ENCODE peak calls at places on chromosomes 7 and 10, in nine cellular contexts. B is GM13976, R is cardiac fibroblast, V is breast epithelium, E is lower lobe of right lung, H is adrenal gland, D is choroid plexus epithelial cell, W is spleen, G is vagina. M is an unnamed sample.

GRCh38 chr10:92241158-92241500 is 49.7 kb downstream of the CPEB3 start:
- DNase-seq in H (peak; percentile 45), W (no peak), D (peak; percentile 53), G (no peak), E (no peak), B (no peak), R (no peak), V (no peak), M (peak; percentile 19)

GRCh38 chr10:104350146-104350635 is 3.4 kb upstream of the CFAP58 start:
- DNase-seq in E (no peak), W (no peak), B (peak; percentile 50), G (no peak), V (no peak), R (peak; percentile 86), H (no peak), D (peak; percentile 89), M (peak; percentile 48)

GRCh38 chr10:70956029-70956759 is 67.8 kb upstream of the PCBD1 start:
- DNase-seq in E (no peak), B (no peak), D (no peak), G (no peak), H (no peak), R (no peak), W (peak; percentile 24), V (no peak), M (no peak)

GRCh38 chr7:139821349-139822115 is 7.5 kb upstream of the TBXAS1 start:
- DNase-seq in G (peak; percentile 49), V (no peak), B (no peak), H (no peak), R (no peak), D (no peak), E (no peak), W (no peak), M (no peak)

GRCh38 chr7:146201945-146202344 is 85.3 kb downstream of the CNTNAP2 start:
- DNase-seq in R (no peak), W (no peak), B (no peak), E (no peak), H (no peak), D (no peak), G (no peak), V (no peak), M (no peak)

GRCh38 chr10:13067431-13067830 is 32.5 kb upstream of the OPTN start:
- DNase-seq in B (no peak), G (no peak), D (no peak), R (no peak), H (no peak), V (no peak), E (no peak), W (no peak), M (no peak)

GRCh38 chr7:121113288-121113687 is 124.8 kb downstream of the CPED1 start:
- DNase-seq in D (peak; percentile 71), R (no peak), W (no peak), G (no peak), E (no peak), H (no peak), V (no peak), B (no peak), M (no peak)

GRCh38 chr10:35843524-35844171 is 201.6 kb upstream of the FZD8 start:
- DNase-seq in B (no peak), W (peak; percentile 83), H (peak; percentile 26), R (peak; percentile 32), D (peak; percentile 82), E (no peak), G (no peak), V (no peak), M (no peak)

GRCh38 chr10:67772151-67772550 is 65.8 kb downstream of the DNAJC12 start:
- DNase-seq in H (no peak), G (no peak), B (no peak), E (no peak), W (no peak), R (no peak), D (no peak), V (no peak), M (no peak)

GRCh38 chr10:87652261-87652660 is 7.4 kb upstream of the PAPSS2 start:
- DNase-seq in E (no peak), G (no peak), R (no peak), V (no peak), D (no peak), B (no peak), W (no peak), H (no peak), M (no peak)

DNA sequence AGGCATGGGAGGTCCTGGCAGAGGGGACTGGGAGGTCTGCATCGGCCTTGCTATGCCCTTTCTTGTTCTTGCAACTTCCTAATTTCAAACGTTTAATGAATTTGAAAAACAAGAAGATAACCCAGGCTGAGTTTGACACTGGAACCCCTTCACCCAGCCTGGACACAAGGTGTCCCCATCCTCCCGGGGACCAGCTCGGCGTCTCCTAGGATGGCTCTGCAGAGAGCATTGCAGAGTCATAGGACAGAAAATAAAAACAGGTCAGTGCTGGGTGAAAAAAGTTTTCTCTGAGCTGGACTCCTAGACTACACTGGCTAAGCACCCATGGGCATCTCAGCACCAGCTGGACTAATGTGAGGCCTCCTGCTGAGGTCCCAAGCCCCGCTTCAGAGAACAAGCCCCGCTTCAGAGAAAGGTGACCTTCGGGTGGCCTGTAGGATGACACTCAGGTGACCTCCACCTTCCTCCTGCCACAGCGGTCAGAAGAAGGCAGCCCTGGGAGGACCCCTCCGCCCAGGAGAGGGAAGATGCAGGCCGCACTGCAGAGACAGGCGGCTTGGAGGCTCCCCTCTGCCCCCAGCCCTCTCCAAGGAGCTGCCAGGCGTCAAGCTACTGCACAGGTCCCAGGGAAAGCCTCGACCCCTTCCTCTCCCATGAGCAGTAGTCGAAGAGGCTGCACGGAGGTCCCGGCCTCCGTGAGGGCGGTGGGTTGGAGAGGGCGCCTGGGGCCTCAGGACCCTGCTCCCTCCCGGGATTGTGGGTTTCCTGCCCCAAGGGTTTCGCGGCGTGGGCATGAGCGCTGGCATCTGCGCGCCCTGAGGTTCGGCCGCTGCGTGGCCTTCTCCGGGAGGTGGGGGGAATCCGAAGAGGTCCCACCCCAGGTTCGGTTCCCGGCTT is 9.2 kb upstream of the UNCX start:
- DNase-seq in H (no peak), R (no peak), E (no peak), G (no peak), W (no peak), D (no peak), B (no peak), V (no peak), M (no peak)
- TF ChIP-seq CTCF in H (no peak), R (no peak), E (no peak), G (no peak), W (no peak), D (no peak), B (no peak), V (no peak), M (no peak)

GRCh38 chr7:8035647-8036518 is 67.3 kb downstream of the GLCCI1 start:
- DNase-seq in B (no peak), H (no peak), V (no peak), G (no peak), W (no peak), E (no peak), D (peak; percentile 76), R (peak; percentile 55), M (no peak)
- TF ChIP-seq CTCF in B (no peak), H (no peak), V (peak; percentile 39), G (no peak), W (peak; percentile 37), E (peak; percentile 39), D (peak; percentile 70), R (peak; percentile 57), M (peak; percentile 18)

GRCh38 chr7:18361756-18362155 is 133.8 kb upstream of the HDAC9 start:
- DNase-seq in D (peak; percentile 11), E (no peak), B (no peak), R (peak; percentile 53), W (no peak), G (no peak), H (no peak), V (no peak), M (no peak)
- TF ChIP-seq CTCF in D (no peak), E (no peak), B (no peak), R (no peak), W (no peak), G (no peak), H (no peak), V (no peak), M (no peak)

GRCh38 chr7:14425559-14425958 is 436.1 kb upstream of the ETV1 start:
- DNase-seq in W (no peak), V (no peak), B (no peak), E (no peak), G (no peak), D (no peak), R (no peak), H (no peak), M (no peak)

GRCh38 chr7:14419554-14419953 is 430.1 kb upstream of the ETV1 start:
- DNase-seq in W (no peak), D (no peak), E (no peak), B (no peak), H (no peak), G (no peak), V (no peak), R (peak; percentile 40), M (no peak)

GRCh38 chr7:14420768-14421167 is 431.3 kb upstream of the ETV1 start:
- DNase-seq in V (no peak), B (no peak), G (no peak), H (no peak), R (no peak), W (no peak), D (no peak), E (no peak), M (no peak)

GRCh38 chr7:14424675-14425074 is 435.2 kb upstream of the ETV1 start:
- DNase-seq in H (no peak), V (no peak), E (no peak), R (no peak), W (no peak), D (peak; percentile 10), G (no peak), B (no peak), M (no peak)
- TF ChIP-seq CTCF in H (no peak), V (no peak), E (no peak), R (no peak), W (no peak), D (peak; percentile 7), G (no peak), B (no peak), M (no peak)

DNA sequence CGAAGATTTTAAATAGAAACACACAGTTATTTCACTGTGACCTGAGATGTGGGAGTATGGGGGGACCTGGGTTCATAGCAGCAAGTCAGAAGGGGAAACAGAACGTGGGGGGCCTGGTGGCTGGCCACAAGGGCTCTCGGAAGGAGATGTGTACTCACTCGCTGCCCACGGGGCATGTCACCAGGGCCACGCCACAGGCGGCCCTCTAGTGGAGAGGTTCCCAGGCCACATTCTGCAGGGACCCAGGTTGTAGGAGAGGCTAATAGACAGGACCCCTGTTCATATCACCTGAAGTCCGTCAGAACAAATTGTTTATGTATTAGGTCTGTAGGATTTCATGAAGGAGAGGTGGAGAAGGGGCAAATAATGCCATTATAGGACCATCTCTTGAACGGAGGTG is 25.1 kb upstream of the SVOPL start:
- DNase-seq in E (no peak), V (no peak), H (no peak), B (peak; percentile 32), R (no peak), G (no peak), W (no peak), D (no peak), M (no peak)
- TF ChIP-seq CTCF in E (no peak), V (no peak), H (no peak), B (no peak), R (no peak), G (no peak), W (no peak), D (peak; percentile 9), M (no peak)

M was measured in activated CD8-positive, alpha-beta T cell treated with anti-CD3 and anti-CD28 coated beads for 36 hours.